ENCODE peak calls at places on chromosomes 2 and 18, in four cellular contexts. One of them, this sample, is unnamed.

GRCh38 chr2:63789318-63790051 is 52.2 kb upstream of the UGP2 start:
- DNase-seq in K562: no peak
- DNase-seq in IMR-90: peak; percentile 70
- DNase-seq in GM12878: no peak
- DNase-seq in this sample: no peak

GRCh38 chr2:23940262-23940975 is at the start of gene UBXN2A:
- DNase-seq in IMR-90: peak; percentile 77
- DNase-seq in K562: peak; percentile 87
- DNase-seq in GM12878: no peak
- DNase-seq in this sample: peak; percentile 80

GRCh38 chr2:8135051-8135675 is 546.7 kb upstream of the ID2 start:
- DNase-seq in K562: no peak
- DNase-seq in GM12878: no peak
- DNase-seq in IMR-90: no peak
- DNase-seq in this sample: no peak

GRCh38 chr2:11310212-11310611 is 34.2 kb downstream of the ROCK2 start:
- DNase-seq in GM12878: no peak
- DNase-seq in K562: no peak
- DNase-seq in IMR-90: no peak
- DNase-seq in this sample: no peak

GRCh38 chr18:30970201-30970816 is 72.2 kb downstream of the DSC3 start:
- DNase-seq in IMR-90: peak; percentile 2
- DNase-seq in GM12878: no peak
- DNase-seq in K562: no peak
- DNase-seq in this sample: peak; percentile 30

GRCh38 chr2:167653131-167653530 is 594.3 kb downstream of the STK39 start:
- DNase-seq in IMR-90: no peak
- DNase-seq in GM12878: no peak
- DNase-seq in K562: no peak
- DNase-seq in this sample: no peak

GRCh38 chr2:108534577-108535379 is 508 bp downstream of the LIMS1 start:
- DNase-seq in IMR-90: no peak
- DNase-seq in K562: no peak
- DNase-seq in GM12878: no peak
- DNase-seq in this sample: peak; percentile 75

GRCh38 chr18:66342577-66342976 is 261.3 kb downstream of the CDH19 start:
- DNase-seq in IMR-90: no peak
- DNase-seq in K562: no peak
- DNase-seq in GM12878: no peak
- DNase-seq in this sample: no peak

GRCh38 chr18:75214766-75215515 is 4.3 kb downstream of the TSHZ1 start:
- DNase-seq in K562: no peak
- DNase-seq in GM12878: no peak
- DNase-seq in IMR-90: no peak
- DNase-seq in this sample: no peak
- H3K27ac ChIP-seq in K562: no peak overlapping the region
- H3K27ac ChIP-seq in GM12878: no peak overlapping the region
- H3K27ac ChIP-seq in IMR-90: no peak overlapping the region
- H3K27ac ChIP-seq in this sample: no peak overlapping the region

DNA sequence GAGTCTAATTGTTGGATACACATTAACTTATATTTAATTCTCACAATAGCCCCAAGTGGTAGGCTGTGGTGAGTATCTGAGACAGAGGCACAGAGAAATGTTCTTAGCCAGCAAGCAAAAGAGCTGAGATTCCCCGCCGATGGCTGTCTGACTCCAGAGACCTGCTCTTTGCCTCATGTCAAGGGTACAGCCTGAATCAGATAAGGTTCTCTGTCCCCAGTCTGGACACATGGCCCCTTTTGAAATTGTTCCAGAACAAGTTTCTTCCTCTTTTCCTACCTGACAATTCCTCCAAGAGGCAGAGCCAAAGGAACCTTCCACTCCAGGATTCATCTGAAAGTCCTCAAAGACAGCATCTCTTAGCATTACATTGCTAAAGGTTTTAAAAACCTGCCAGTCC is 512.9 kb upstream of the TNP1 start:
- DNase-seq in K562: no peak
- DNase-seq in IMR-90: no peak
- DNase-seq in GM12878: no peak
- DNase-seq in this sample: no peak
- TF ChIP-seq FOS in K562: no peak
- TF ChIP-seq FOS in IMR-90: no peak
- TF ChIP-seq FOS in GM12878: no peak
- TF ChIP-seq FOS in this sample: no peak

GRCh38 chr2:43224571-43225092 is 1.8 kb downstream of the ZFP36L2 start:
- DNase-seq in K562: peak; percentile 28
- DNase-seq in GM12878: no peak
- DNase-seq in IMR-90: peak; percentile 17
- DNase-seq in this sample: no peak
- H3K9ac ChIP-seq in K562: peak overlapping the region; percentile 88
- H3K9ac ChIP-seq in GM12878: peak overlapping the region; percentile 82
- H3K9ac ChIP-seq in IMR-90: peak overlapping the region; percentile 91
- H3K9ac ChIP-seq in this sample: peak overlapping the region; percentile 90

DNA sequence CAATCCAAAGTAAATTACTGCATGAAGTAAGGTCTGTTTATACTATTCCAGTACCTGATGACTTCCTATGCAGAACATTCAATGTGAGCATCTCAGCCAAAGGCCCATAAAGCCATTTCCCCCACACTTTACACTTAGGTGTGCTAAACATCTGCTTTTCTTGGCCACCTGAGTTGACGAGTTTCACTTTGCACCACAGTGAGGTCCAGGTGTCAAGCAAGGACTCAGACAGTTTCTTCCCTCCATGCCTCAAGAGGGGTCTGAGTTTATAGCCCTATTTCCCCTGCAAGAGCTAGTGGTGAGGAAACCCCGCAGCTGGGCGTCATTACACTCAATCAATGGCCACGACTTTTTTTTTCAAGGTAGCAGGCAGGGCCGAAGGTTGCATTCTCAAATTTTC is 107.7 kb downstream of the MREG start:
- DNase-seq in K562: no peak
- DNase-seq in GM12878: no peak
- DNase-seq in IMR-90: no peak
- DNase-seq in this sample: no peak
- H3K27ac ChIP-seq in K562: no peak overlapping the region
- H3K27ac ChIP-seq in GM12878: no peak overlapping the region
- H3K27ac ChIP-seq in IMR-90: no peak overlapping the region
- H3K27ac ChIP-seq in this sample: no peak overlapping the region

DNA sequence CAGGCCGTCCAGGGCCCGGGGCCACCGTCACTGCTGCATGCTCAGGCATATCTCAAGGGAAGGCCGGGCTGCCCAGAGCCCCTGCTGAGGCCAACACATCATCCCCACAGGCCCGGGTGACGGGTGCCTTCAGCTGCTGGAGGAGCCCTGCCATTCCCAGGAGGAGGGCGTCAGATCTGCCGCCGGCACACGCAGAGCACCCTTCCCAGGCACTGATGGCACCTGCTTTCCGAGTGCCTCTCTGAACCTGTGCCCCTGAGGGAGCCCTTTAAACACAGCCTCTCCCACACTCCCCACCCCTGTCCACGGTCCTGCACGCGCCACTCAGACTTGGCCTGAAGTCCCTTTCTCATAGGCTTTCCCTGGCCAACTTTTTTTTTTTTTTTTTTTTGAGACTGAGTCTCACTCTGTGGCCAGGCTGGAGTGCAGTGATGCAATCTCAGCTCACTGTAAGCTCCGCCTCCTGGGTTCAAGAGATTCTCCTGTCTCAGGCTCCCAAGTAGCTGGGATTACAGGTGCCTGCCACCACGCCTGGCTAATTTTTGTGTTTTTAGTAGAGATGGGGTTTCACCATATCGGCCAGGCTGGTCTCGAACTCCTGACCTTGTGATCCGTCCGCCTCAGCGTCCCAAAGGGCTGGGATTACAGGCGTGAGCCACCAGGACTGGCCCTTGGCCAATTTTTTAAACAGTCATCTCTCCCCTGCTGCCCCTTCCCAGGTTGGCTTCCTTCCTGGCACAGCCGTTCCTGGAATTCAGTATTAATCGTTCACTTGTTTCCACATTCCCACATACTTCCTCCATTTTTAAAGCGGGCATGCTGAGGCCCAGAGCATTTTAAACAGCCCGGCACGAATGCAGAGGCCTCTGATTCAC is 211.6 kb downstream of the NDUFA10 start:
- DNase-seq in GM12878: no peak
- DNase-seq in IMR-90: no peak
- DNase-seq in K562: no peak
- DNase-seq in this sample: peak; percentile 14
- TF ChIP-seq FOS in GM12878: no peak
- TF ChIP-seq FOS in IMR-90: no peak
- TF ChIP-seq FOS in K562: no peak
- TF ChIP-seq FOS in this sample: no peak

DNA sequence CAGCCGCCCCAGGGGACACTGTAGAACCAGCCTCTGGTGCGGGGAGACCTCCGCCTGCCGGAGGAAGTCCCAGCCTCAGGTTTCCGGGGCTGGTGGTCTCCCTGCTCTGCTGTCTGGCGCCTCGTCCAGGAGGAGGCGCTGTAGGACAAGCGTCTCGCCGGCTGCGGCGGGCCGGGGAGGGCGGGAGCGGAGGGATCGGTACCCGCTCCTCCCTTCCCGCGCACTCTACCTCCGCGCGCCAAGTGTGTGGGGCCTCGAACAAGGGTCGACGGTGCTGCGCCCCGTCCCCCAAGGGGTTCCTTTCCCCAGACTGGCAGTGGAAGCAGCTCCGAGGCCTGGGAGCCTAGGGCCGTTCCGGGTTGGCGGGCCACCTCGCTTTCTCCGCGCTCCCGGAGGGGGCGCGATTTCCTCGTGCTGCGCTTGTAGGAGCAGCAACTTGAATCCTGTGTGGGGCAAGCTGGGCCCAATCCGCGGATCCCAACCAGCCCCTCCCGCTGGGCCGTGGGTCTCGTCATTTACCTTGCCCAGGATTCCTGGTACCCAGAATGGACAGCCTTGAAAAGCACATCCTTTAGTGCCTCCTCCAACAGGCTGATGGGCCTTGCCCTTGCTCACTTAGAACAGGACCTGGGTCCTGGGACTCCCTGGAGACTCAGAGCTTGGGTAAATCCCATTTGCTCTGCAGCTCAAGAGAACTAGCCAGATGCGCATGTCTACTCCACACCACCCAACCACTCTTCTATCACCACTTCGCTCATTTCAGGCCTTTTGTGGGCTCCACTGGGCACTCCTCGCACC is 10.6 kb upstream of the HOXD4 start:
- DNase-seq in GM12878: peak; percentile 24
- DNase-seq in IMR-90: peak; percentile 46
- DNase-seq in K562: peak; percentile 95
- DNase-seq in this sample: peak; percentile 82
- H3K9ac ChIP-seq in GM12878: peak overlapping the region; percentile 26
- H3K9ac ChIP-seq in IMR-90: no peak overlapping the region
- H3K9ac ChIP-seq in K562: peak overlapping the region; percentile 13
- H3K9ac ChIP-seq in this sample: peak overlapping the region; percentile 33

This sample was measured in endothelial cell of umbilical vein.